ENCODE peak calls at places on chromosome 12, in nine cellular contexts. One of them, this sample, is unnamed.

GRCh38 chr12:6872073-6873048 is 742 bp downstream of the SPSB2 start:
- DNase-seq in GM10248: peak
- DNase-seq in neuronal stem cell: peak
- DNase-seq in type B pancreatic cell: peak
- DNase-seq in transverse colon: peak
- DNase-seq in left ventricle myocardium inferior: peak
- DNase-seq in foreskin fibroblast: peak
- DNase-seq in NCI-H1105 treated with DMSO at 0.1 percent for 48 hours: peak
- DNase-seq in astrocyte of the spinal cord: peak
- DNase-seq in this sample: no peak

GRCh38 chr12:115709410-115710065 is 568.0 kb downstream of the MED13L start:
- DNase-seq in NCI-H1105 treated with DMSO at 0.1 percent for 48 hours: peak
- DNase-seq in type B pancreatic cell: no peak
- DNase-seq in neuronal stem cell: no peak
- DNase-seq in astrocyte of the spinal cord: no peak
- DNase-seq in foreskin fibroblast: peak
- DNase-seq in left ventricle myocardium inferior: peak
- DNase-seq in transverse colon: peak
- DNase-seq in GM10248: no peak
- DNase-seq in this sample: no peak

GRCh38 chr12:12070674-12071661 is at the start of gene BCL2L14:
- DNase-seq in astrocyte of the spinal cord: no peak
- DNase-seq in neuronal stem cell: no peak
- DNase-seq in left ventricle myocardium inferior: no peak
- DNase-seq in type B pancreatic cell: no peak
- DNase-seq in NCI-H1105 treated with DMSO at 0.1 percent for 48 hours: no peak
- DNase-seq in transverse colon: peak
- DNase-seq in foreskin fibroblast: no peak
- DNase-seq in GM10248: peak
- DNase-seq in this sample: no peak

GRCh38 chr12:123115409-123116111 is 35.3 kb downstream of the PITPNM2 start:
- DNase-seq in foreskin fibroblast: peak
- DNase-seq in neuronal stem cell: no peak
- DNase-seq in transverse colon: peak
- DNase-seq in type B pancreatic cell: no peak
- DNase-seq in GM10248: peak
- DNase-seq in astrocyte of the spinal cord: peak
- DNase-seq in left ventricle myocardium inferior: peak
- DNase-seq in NCI-H1105 treated with DMSO at 0.1 percent for 48 hours: no peak
- DNase-seq in this sample: peak

GRCh38 chr12:123223241-123223668 is 9.7 kb downstream of the MPHOSPH9 start:
- DNase-seq in left ventricle myocardium inferior: no peak
- DNase-seq in transverse colon: peak
- DNase-seq in type B pancreatic cell: no peak
- DNase-seq in astrocyte of the spinal cord: no peak
- DNase-seq in NCI-H1105 treated with DMSO at 0.1 percent for 48 hours: no peak
- DNase-seq in GM10248: peak
- DNase-seq in neuronal stem cell: no peak
- DNase-seq in foreskin fibroblast: no peak
- DNase-seq in this sample: no peak

GRCh38 chr12:34406228-34406995 is 384.1 kb downstream of the ALG10 start:
- DNase-seq in left ventricle myocardium inferior: peak
- DNase-seq in astrocyte of the spinal cord: no peak
- DNase-seq in neuronal stem cell: no peak
- DNase-seq in NCI-H1105 treated with DMSO at 0.1 percent for 48 hours: no peak
- DNase-seq in type B pancreatic cell: peak
- DNase-seq in foreskin fibroblast: no peak
- DNase-seq in transverse colon: peak
- DNase-seq in GM10248: peak
- DNase-seq in this sample: no peak

GRCh38 chr12:71162832-71163711 is 5.3 kb upstream of the TSPAN8 start:
- DNase-seq in transverse colon: no peak
- DNase-seq in left ventricle myocardium inferior: no peak
- DNase-seq in type B pancreatic cell: no peak
- DNase-seq in foreskin fibroblast: no peak
- DNase-seq in NCI-H1105 treated with DMSO at 0.1 percent for 48 hours: no peak
- DNase-seq in GM10248: no peak
- DNase-seq in neuronal stem cell: no peak
- DNase-seq in astrocyte of the spinal cord: no peak
- DNase-seq in this sample: no peak

GRCh38 chr12:60035835-60036234 is 440.0 kb downstream of the SLC16A7 start:
- DNase-seq in left ventricle myocardium inferior: no peak
- DNase-seq in GM10248: no peak
- DNase-seq in NCI-H1105 treated with DMSO at 0.1 percent for 48 hours: no peak
- DNase-seq in transverse colon: no peak
- DNase-seq in type B pancreatic cell: no peak
- DNase-seq in astrocyte of the spinal cord: no peak
- DNase-seq in neuronal stem cell: no peak
- DNase-seq in foreskin fibroblast: peak
- DNase-seq in this sample: no peak

GRCh38 chr12:91704446-91704845 is 441.2 kb downstream of the BTG1 start:
- DNase-seq in type B pancreatic cell: no peak
- DNase-seq in GM10248: no peak
- DNase-seq in left ventricle myocardium inferior: no peak
- DNase-seq in astrocyte of the spinal cord: peak
- DNase-seq in transverse colon: no peak
- DNase-seq in neuronal stem cell: no peak
- DNase-seq in foreskin fibroblast: peak
- DNase-seq in NCI-H1105 treated with DMSO at 0.1 percent for 48 hours: peak
- DNase-seq in this sample: no peak

GRCh38 chr12:89073027-89073398 is 279.3 kb downstream of the DUSP6 start:
- DNase-seq in left ventricle myocardium inferior: no peak
- DNase-seq in astrocyte of the spinal cord: peak
- DNase-seq in GM10248: no peak
- DNase-seq in NCI-H1105 treated with DMSO at 0.1 percent for 48 hours: no peak
- DNase-seq in type B pancreatic cell: no peak
- DNase-seq in neuronal stem cell: no peak
- DNase-seq in foreskin fibroblast: peak
- DNase-seq in transverse colon: no peak
- DNase-seq in this sample: no peak

GRCh38 chr12:28704477-28705169 is 444.5 kb upstream of the FAR2 start:
- DNase-seq in foreskin fibroblast: peak
- DNase-seq in GM10248: no peak
- DNase-seq in neuronal stem cell: no peak
- DNase-seq in NCI-H1105 treated with DMSO at 0.1 percent for 48 hours: no peak
- DNase-seq in type B pancreatic cell: no peak
- DNase-seq in transverse colon: no peak
- DNase-seq in left ventricle myocardium inferior: no peak
- DNase-seq in astrocyte of the spinal cord: peak
- DNase-seq in this sample: no peak

GRCh38 chr12:46524778-46525177 is 152.2 kb upstream of the SLC38A2 start:
- DNase-seq in left ventricle myocardium inferior: peak
- DNase-seq in astrocyte of the spinal cord: peak
- DNase-seq in NCI-H1105 treated with DMSO at 0.1 percent for 48 hours: no peak
- DNase-seq in neuronal stem cell: no peak
- DNase-seq in type B pancreatic cell: no peak
- DNase-seq in foreskin fibroblast: peak
- DNase-seq in transverse colon: peak
- DNase-seq in GM10248: no peak
- DNase-seq in this sample: no peak

GRCh38 chr12:105076098-105076497 is 8.2 kb downstream of the ALDH1L2 start:
- DNase-seq in GM10248: no peak
- DNase-seq in transverse colon: no peak
- DNase-seq in type B pancreatic cell: no peak
- DNase-seq in left ventricle myocardium inferior: no peak
- DNase-seq in NCI-H1105 treated with DMSO at 0.1 percent for 48 hours: no peak
- DNase-seq in astrocyte of the spinal cord: peak
- DNase-seq in neuronal stem cell: no peak
- DNase-seq in foreskin fibroblast: peak
- DNase-seq in this sample: no peak

GRCh38 chr12:93347054-93347786 is 30.5 kb upstream of the NUDT4 start:
- DNase-seq in transverse colon: no peak
- DNase-seq in left ventricle myocardium inferior: no peak
- DNase-seq in type B pancreatic cell: no peak
- DNase-seq in foreskin fibroblast: no peak
- DNase-seq in neuronal stem cell: no peak
- DNase-seq in astrocyte of the spinal cord: no peak
- DNase-seq in NCI-H1105 treated with DMSO at 0.1 percent for 48 hours: no peak
- DNase-seq in GM10248: no peak
- DNase-seq in this sample: no peak

GRCh38 chr12:1534708-1535107 is 59.7 kb downstream of the FBXL14 start:
- DNase-seq in neuronal stem cell: no peak
- DNase-seq in transverse colon: peak
- DNase-seq in left ventricle myocardium inferior: no peak
- DNase-seq in foreskin fibroblast: no peak
- DNase-seq in astrocyte of the spinal cord: no peak
- DNase-seq in NCI-H1105 treated with DMSO at 0.1 percent for 48 hours: no peak
- DNase-seq in GM10248: peak
- DNase-seq in type B pancreatic cell: no peak
- DNase-seq in this sample: no peak

GRCh38 chr12:113472191-113473190 is 820 bp upstream of the LHX5 start:
- DNase-seq in left ventricle myocardium inferior: no peak
- DNase-seq in transverse colon: no peak
- DNase-seq in astrocyte of the spinal cord: no peak
- DNase-seq in NCI-H1105 treated with DMSO at 0.1 percent for 48 hours: no peak
- DNase-seq in GM10248: no peak
- DNase-seq in neuronal stem cell: peak
- DNase-seq in foreskin fibroblast: no peak
- DNase-seq in type B pancreatic cell: no peak
- DNase-seq in this sample: no peak

GRCh38 chr12:103783744-103784664 is 57.0 kb downstream of the NT5DC3 start:
- DNase-seq in NCI-H1105 treated with DMSO at 0.1 percent for 48 hours: no peak
- DNase-seq in transverse colon: peak
- DNase-seq in neuronal stem cell: no peak
- DNase-seq in type B pancreatic cell: no peak
- DNase-seq in left ventricle myocardium inferior: no peak
- DNase-seq in astrocyte of the spinal cord: no peak
- DNase-seq in foreskin fibroblast: no peak
- DNase-seq in GM10248: no peak
- DNase-seq in this sample: no peak

GRCh38 chr12:67573456-67573855 is 75.1 kb upstream of the DYRK2 start:
- DNase-seq in type B pancreatic cell: no peak
- DNase-seq in foreskin fibroblast: no peak
- DNase-seq in neuronal stem cell: no peak
- DNase-seq in left ventricle myocardium inferior: no peak
- DNase-seq in NCI-H1105 treated with DMSO at 0.1 percent for 48 hours: no peak
- DNase-seq in GM10248: no peak
- DNase-seq in astrocyte of the spinal cord: no peak
- DNase-seq in transverse colon: no peak
- DNase-seq in this sample: no peak

GRCh38 chr12:107359382-107359781 is 266.0 kb upstream of the CRY1 start:
- DNase-seq in left ventricle myocardium inferior: no peak
- DNase-seq in type B pancreatic cell: no peak
- DNase-seq in astrocyte of the spinal cord: peak
- DNase-seq in foreskin fibroblast: peak
- DNase-seq in transverse colon: no peak
- DNase-seq in NCI-H1105 treated with DMSO at 0.1 percent for 48 hours: no peak
- DNase-seq in neuronal stem cell: no peak
- DNase-seq in GM10248: no peak
- DNase-seq in this sample: no peak